ENCODE peak calls at places on chromosome X, in ten cellular contexts. D is esophagus muscularis mucosa, H is SHP77, C is neural progenitor cell, L is D341Med, S is GM20000, P is aorta, O is GM23248, A is GM12865, N is HCEC 1CT. K is an unnamed sample.

GRCh38 chrX:110851780-110852179 is 56.2 kb upstream of the CHRDL1 start:
- DNase-seq in D (no peak), H (no peak), C (no peak), L (no peak), S (no peak), P (peak), O (peak), A (peak), N (peak), K (no peak)

GRCh38 chrX:20320461-20321159 is 53.9 kb upstream of the RPS6KA3 start:
- DNase-seq in D (no peak), H (no peak), C (no peak), L (no peak), S (peak), P (no peak), O (no peak), A (peak), N (peak), K (peak)

GRCh38 chrX:119753639-119754257 is 4.6 kb upstream of the SOWAHD start:
- DNase-seq in D (no peak), H (peak), C (peak), L (peak), S (peak), P (no peak), O (peak), A (peak), N (peak), K (peak)

GRCh38 chrX:80173261-80173660 is 158.7 kb downstream of the TBX22 start:
- DNase-seq in D (no peak), H (no peak), C (no peak), L (no peak), S (no peak), P (no peak), O (no peak), A (no peak), N (no peak), K (no peak)

GRCh38 chrX:79176028-79176427 is 31.5 kb downstream of the GPR174 start:
- DNase-seq in D (no peak), H (no peak), C (no peak), L (no peak), S (no peak), P (no peak), O (no peak), A (no peak), N (no peak), K (no peak)

GRCh38 chrX:131704136-131704695 is 160.3 kb downstream of the OR13H1 start:
- DNase-seq in D (no peak), H (no peak), C (no peak), L (no peak), S (no peak), P (peak), O (peak), A (peak), N (peak), K (no peak)

GRCh38 chrX:74104356-74105065 is 199.5 kb upstream of the ZCCHC13 start:
- DNase-seq in D (no peak), H (no peak), C (no peak), L (no peak), S (no peak), P (no peak), O (peak), A (no peak), N (no peak), K (no peak)

GRCh38 chrX:67543818-67544217 is at the start of gene AR:
- DNase-seq in D (no peak), H (no peak), C (peak), L (no peak), S (no peak), P (peak), O (peak), A (no peak), N (peak), K (no peak)

GRCh38 chrX:6307156-6307555 is 78.5 kb upstream of the NLGN4X start:
- DNase-seq in D (no peak), H (no peak), C (no peak), L (no peak), S (no peak), P (no peak), O (no peak), A (no peak), N (no peak), K (no peak)

GRCh38 chrX:54745676-54746075 is 52.4 kb downstream of the ITIH6 start:
- DNase-seq in D (no peak), H (no peak), C (no peak), L (no peak), S (no peak), P (no peak), O (no peak), A (no peak), N (no peak), K (no peak)

GRCh38 chrX:19156223-19156622 is 34.0 kb upstream of the ADGRG2 start:
- DNase-seq in D (no peak), H (no peak), C (peak), L (no peak), S (no peak), P (no peak), O (peak), A (no peak), N (no peak), K (no peak)

GRCh38 chrX:105781794-105782193 is 40.5 kb upstream of the NRK start:
- DNase-seq in D (no peak), H (no peak), C (no peak), L (no peak), S (no peak), P (no peak), O (no peak), A (no peak), N (no peak), K (no peak)

GRCh38 chrX:39133971-39134370 is 332.7 kb downstream of the MID1IP1 start:
- DNase-seq in D (no peak), H (no peak), C (no peak), L (peak), S (no peak), P (no peak), O (no peak), A (peak), N (no peak), K (peak)

GRCh38 chrX:148466292-148466691 is 34.1 kb upstream of the AFF2 start:
- DNase-seq in D (no peak), H (no peak), C (no peak), L (no peak), S (no peak), P (no peak), O (no peak), A (peak), N (no peak), K (no peak)

GRCh38 chrX:153794897-153795816 is 689 bp downstream of the SSR4 start:
- DNase-seq in D (no peak), H (no peak), C (peak), L (peak), S (no peak), P (no peak), O (peak), A (no peak), N (no peak), K (peak)

GRCh38 chrX:16573781-16574180 is 76.2 kb upstream of the S100G start:
- DNase-seq in D (no peak), H (no peak), C (no peak), L (no peak), S (no peak), P (no peak), O (peak), A (no peak), N (peak), K (no peak)

GRCh38 chrX:119121341-119121740 is 6.3 kb downstream of the KIAA1210 start:
- DNase-seq in D (no peak), H (no peak), C (no peak), L (no peak), S (no peak), P (no peak), O (peak), A (no peak), N (peak), K (no peak)

GRCh38 chrX:130857207-130857606 is 45.8 kb downstream of the ENOX2 start:
- DNase-seq in D (no peak), H (no peak), C (no peak), L (no peak), S (peak), P (no peak), O (no peak), A (peak), N (no peak), K (no peak)

GRCh38 chrX:132068405-132068804 is 45.3 kb downstream of the STK26 start:
- DNase-seq in D (no peak), H (no peak), C (no peak), L (no peak), S (no peak), P (no peak), O (no peak), A (no peak), N (no peak), K (no peak)

GRCh38 chrX:133968109-133968508 is 17.3 kb downstream of the GPC3 start:
- DNase-seq in D (no peak), H (no peak), C (no peak), L (no peak), S (no peak), P (no peak), O (no peak), A (no peak), N (no peak), K (no peak)

GRCh38 chrX:46803140-46803539 is 33.7 kb upstream of the RP2 start:
- DNase-seq in D (no peak), H (no peak), C (no peak), L (no peak), S (no peak), P (no peak), O (peak), A (peak), N (no peak), K (peak)

GRCh38 chrX:36462142-36462541 is 542.6 kb downstream of the CFAP47 start:
- DNase-seq in D (no peak), H (no peak), C (peak), L (no peak), S (no peak), P (no peak), O (no peak), A (no peak), N (no peak), K (no peak)

GRCh38 chrX:53438174-53438831 is 4.1 kb upstream of the HSD17B10 start:
- DNase-seq in D (no peak), H (no peak), C (no peak), L (no peak), S (no peak), P (no peak), O (no peak), A (no peak), N (no peak), K (no peak)

K was measured in OCI-LY7.